ENCODE peak calls at places on chromosomes 12 and 14, in six cellular contexts. Y is suprapubic skin, X is ovary, V is IMR-90, H is uterus, K is stomach. I is an unnamed sample.
A peak's percentile ranks its signal among the peaks of the same experiment; 100 is the strongest.

GRCh38 chr12:50786498-50787231 is 22.8 kb downstream of the ATF1 start:
- DNase-seq in X (no peak), V (peak; percentile 97), Y (no peak), H (no peak), K (no peak), I (no peak)

GRCh38 chr14:72169521-72169920 is 237.3 kb downstream of the RGS6 start:
- DNase-seq in H (no peak), K (no peak), X (no peak), V (no peak), Y (no peak), I (no peak)

GRCh38 chr12:82635263-82635662 is 51.4 kb upstream of the TMTC2 start:
- DNase-seq in V (no peak), K (no peak), Y (no peak), H (no peak), X (no peak), I (no peak)

GRCh38 chr12:79886917-79887519 is 47.9 kb downstream of the PPP1R12A start:
- DNase-seq in Y (no peak), V (peak; percentile 66), H (no peak), K (no peak), X (no peak), I (no peak)

GRCh38 chr14:79587194-79587593 is 624.1 kb downstream of the DIO2 start:
- DNase-seq in Y (no peak), X (no peak), K (no peak), H (no peak), V (no peak), I (no peak)

GRCh38 chr14:58082491-58083098 is 69.4 kb downstream of the ARMH4 start:
- DNase-seq in X (no peak), K (no peak), Y (no peak), H (no peak), V (peak; percentile 89), I (no peak)

GRCh38 chr14:38286481-38286880 is 30.6 kb upstream of the CLEC14A start:
- DNase-seq in Y (no peak), H (no peak), X (no peak), V (no peak), K (no peak), I (no peak)

GRCh38 chr12:120892265-120892664 is 11.9 kb downstream of the SPPL3 start:
- DNase-seq in K (no peak), H (no peak), V (no peak), X (no peak), Y (no peak), I (no peak)

GRCh38 chr14:24673534-24674203 is 39.7 kb upstream of the GZMB start:
- DNase-seq in V (no peak), X (no peak), Y (no peak), K (no peak), H (no peak), I (no peak)

GRCh38 chr12:89016970-89017778 is 335.1 kb downstream of the DUSP6 start:
- DNase-seq in Y (peak; percentile 72), V (peak; percentile 76), K (no peak), H (peak; percentile 16), X (peak; percentile 20), I (no peak)

GRCh38 chr12:4441355-4442330 is 4.0 kb downstream of the FGF6 start:
- DNase-seq in H (no peak), V (no peak), X (no peak), K (no peak), Y (peak; percentile 50), I (no peak)

GRCh38 chr12:21428241-21428640 is 9.2 kb upstream of the PYROXD1 start:
- DNase-seq in K (no peak), X (no peak), V (peak; percentile 45), H (no peak), Y (no peak), I (no peak)

GRCh38 chr14:52936437-52936836 is 14.4 kb downstream of the FERMT2 start:
- DNase-seq in K (no peak), V (no peak), Y (no peak), X (no peak), H (no peak), I (no peak)

DNA sequence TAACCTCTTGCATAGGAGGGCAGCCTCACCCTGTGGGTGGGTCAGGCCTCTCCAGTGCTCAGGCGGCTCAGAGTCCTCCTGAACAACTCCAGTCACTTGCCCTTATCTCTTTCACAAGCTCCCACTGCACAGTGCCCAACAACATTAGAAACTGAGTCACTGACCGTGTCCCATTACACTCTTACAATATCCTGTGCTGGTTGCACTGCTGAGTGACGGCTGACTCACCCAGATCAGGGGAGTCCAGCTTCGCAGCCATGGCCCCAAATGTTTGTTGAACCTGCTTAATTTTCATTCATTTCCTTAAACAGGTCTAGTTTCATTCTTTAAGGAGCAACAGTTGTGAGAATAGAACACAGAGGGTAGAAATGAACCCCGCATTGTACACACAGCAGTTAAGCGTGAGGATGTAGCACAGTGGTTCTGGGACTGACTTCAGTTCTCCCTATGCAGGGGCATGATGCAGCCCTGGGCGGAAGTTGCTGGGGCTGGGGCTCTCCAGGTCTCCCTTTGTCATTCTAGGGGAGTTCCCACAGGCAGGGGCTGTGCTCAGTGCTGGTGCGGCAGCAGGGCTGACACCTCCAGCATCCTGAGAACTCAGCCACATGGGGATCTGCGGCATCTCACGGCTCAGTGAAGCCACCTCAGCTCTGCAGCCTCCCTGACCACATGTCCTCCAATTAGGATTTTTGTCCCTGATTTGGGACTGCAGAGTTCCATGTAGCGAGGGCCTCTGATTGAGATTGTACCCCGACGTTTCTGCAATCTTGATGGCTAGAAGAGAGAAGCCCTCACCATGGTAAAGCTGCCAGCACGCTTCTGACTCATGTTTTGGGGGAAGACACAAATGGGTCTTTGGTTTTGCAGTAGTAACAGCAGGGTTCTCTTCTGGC is 16.1 kb downstream of the GPR68 start:
- DNase-seq in Y (no peak), H (no peak), K (no peak), V (peak; percentile 84), X (no peak), I (no peak)
- TF ChIP-seq POLR2A in Y (no peak), H (no peak), K (no peak), V (no peak), X (no peak), I (no peak)

GRCh38 chr12:48816148-48816854 is 2.0 kb upstream of the CACNB3 start:
- DNase-seq in Y (no peak), V (no peak), H (no peak), K (peak; percentile 40), X (no peak), I (no peak)

GRCh38 chr12:48820406-48820805 is 2.1 kb downstream of the CACNB3 start:
- DNase-seq in V (no peak), Y (no peak), K (no peak), X (no peak), H (no peak), I (no peak)

GRCh38 chr12:48819986-48820385 is 1.7 kb downstream of the CACNB3 start:
- DNase-seq in V (no peak), K (no peak), H (no peak), Y (no peak), X (no peak), I (no peak)

GRCh38 chr12:48817957-48818830 is at the start of gene CACNB3:
- DNase-seq in V (peak; percentile 43), X (peak; percentile 81), K (peak; percentile 74), H (peak; percentile 77), Y (peak; percentile 92), I (no peak)

GRCh38 chr12:48818831-48819590 is 715 bp downstream of the CACNB3 start:
- DNase-seq in Y (no peak), H (peak; percentile 43), V (no peak), K (no peak), X (peak; percentile 61), I (no peak)
- H3K27ac ChIP-seq in Y (no peak overlapping the region), H (peak overlapping the region; percentile 78), V (peak overlapping the region; percentile 24), K (peak overlapping the region; percentile 30), X (peak overlapping the region; percentile 18), I (peak overlapping the region; percentile 55)

GRCh38 chr12:104177336-104177662 is 38.3 kb upstream of the TXNRD1 start:
- DNase-seq in V (no peak), Y (no peak), K (no peak), X (no peak), H (no peak), I (no peak)

GRCh38 chr12:104181313-104181712 is 34.3 kb upstream of the TXNRD1 start:
- DNase-seq in Y (no peak), K (no peak), H (no peak), X (no peak), V (peak; percentile 67), I (no peak)

GRCh38 chr12:104175726-104176247 is 37.8 kb upstream of the NFYB start:
- DNase-seq in Y (no peak), V (no peak), K (no peak), H (no peak), X (no peak), I (no peak)

GRCh38 chr12:104180389-104180788 is 35.2 kb upstream of the TXNRD1 start:
- DNase-seq in H (no peak), K (no peak), X (no peak), V (no peak), Y (no peak), I (no peak)

DNA sequence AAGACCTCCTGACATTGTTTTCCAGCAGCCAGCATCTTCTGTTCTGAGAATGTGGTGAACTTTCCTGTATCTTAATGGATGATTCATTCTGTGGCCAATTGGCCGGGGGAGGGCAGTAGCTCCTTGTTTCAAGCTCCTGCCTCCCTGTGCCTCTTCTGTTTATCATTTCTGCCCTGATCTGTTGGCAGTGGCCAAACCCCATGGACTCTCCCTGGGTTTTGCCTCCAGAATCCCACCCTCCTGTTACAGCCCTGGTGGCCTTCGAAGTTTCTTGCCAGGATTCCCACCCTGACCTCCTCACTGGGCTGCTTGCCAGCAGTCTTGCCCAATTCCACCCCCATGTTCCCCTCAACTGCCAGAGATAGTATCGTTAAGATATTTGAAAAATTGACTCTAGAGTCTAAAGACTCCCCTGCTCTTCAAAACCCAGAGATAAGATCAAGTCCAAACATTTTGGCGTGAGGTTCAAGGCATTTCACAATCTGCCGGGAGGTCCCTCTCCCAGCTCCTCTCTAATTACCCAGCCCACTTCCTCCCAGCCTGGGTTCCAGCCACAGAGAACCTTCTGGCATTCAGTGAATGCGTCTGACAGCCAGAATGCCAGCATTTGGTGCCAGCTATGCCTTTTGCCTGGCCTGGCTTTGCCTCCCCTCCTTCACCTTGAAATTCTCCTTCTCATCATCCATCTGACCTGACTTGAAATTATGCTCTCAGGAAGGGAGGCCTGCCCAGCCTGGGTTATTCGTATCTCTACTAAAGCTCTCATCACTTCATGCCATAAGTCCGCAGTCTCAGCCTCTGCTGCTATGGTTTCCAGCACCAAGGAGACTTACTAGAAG is 37.7 kb upstream of the TXNRD1 start:
- DNase-seq in X (peak; percentile 90), Y (peak; percentile 83), H (peak; percentile 90), K (peak; percentile 38), V (peak; percentile 97), I (no peak)
- H3K4me3 ChIP-seq in X (no peak overlapping the region), Y (no peak overlapping the region), H (no peak overlapping the region), K (no peak overlapping the region), V (no peak overlapping the region), I (no peak overlapping the region)

DNA sequence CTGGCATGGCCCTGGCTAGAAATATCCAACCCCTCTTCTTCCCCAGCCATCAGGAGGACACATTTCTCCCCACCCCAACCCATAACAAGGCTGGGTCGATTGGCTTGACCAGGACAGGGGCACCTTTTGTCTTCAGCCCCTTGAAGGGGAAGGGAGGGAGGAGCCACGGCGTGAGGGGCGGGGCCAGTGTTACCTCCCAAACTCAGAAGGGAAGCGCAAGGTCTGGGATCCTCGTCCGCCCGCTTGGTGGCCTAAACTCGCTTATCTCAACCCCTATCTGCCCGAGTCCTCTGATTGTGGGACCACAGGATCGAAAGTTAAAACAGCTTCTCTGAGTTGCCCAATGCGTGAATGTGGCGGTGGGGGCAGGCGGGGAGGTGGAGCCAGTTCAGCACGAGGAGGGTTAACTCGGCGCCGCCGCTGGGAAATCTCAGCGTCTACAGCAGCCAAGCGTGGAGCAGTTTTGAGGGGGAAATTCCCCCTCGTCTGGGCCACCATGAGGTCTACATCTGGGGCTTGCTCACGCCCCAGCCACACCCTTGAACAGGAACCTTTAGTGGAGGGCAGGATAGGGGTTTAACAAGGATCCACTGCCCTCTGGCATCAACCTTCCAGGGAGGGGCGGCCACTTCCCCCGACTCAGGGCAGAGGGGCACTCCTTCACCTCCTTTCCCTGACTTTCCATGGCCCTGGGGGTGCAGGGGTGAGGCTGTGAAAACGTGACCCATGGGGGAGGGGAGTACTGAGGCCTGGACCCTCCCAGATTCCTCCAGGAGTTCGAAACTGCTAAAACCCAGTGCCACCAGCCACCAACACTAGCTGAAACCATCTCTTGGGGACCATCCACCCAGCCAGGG is 745 bp downstream of the STAT6 start:
- DNase-seq in Y (peak; percentile 90), X (peak; percentile 78), H (peak; percentile 79), K (peak; percentile 68), V (peak; percentile 37), I (no peak)
- TF ChIP-seq POLR2A in Y (no peak), X (peak; percentile 47), H (no peak), K (no peak), V (no peak), I (no peak)